ENCODE peak calls at places on chromosomes 3 and 15, in nine cellular contexts. I is gastrocnemius medialis, G is colonic mucosa, J is GM23338, Q is SK-N-SH, V is mammary epithelial cell, R is uterus, O is tibial nerve, W is A549. L is an unnamed sample. For H3K4me1, the result is how much of the 10 kb centered on the place peaks cover.

GRCh38 chr3:69738291-69738690 is 973 bp upstream of the MITF start:
- DNase-seq in I (peak), G (no peak), J (no peak), Q (no peak), V (peak), R (no peak), O (no peak), W (no peak), L (no peak)

GRCh38 chr3:105066106-105066839 is 300.4 kb upstream of the ALCAM start:
- DNase-seq in I (no peak), G (no peak), J (no peak), Q (no peak), V (peak), R (no peak), O (no peak), W (no peak), L (no peak)

GRCh38 chr3:9316881-9317341 is 45.9 kb upstream of the THUMPD3 start:
- DNase-seq in I (no peak), G (peak), J (peak), Q (no peak), V (peak), R (peak), O (no peak), W (no peak), L (peak)

GRCh38 chr3:33061782-33062181 is 35.2 kb downstream of the GLB1 start:
- DNase-seq in I (no peak), G (no peak), J (no peak), Q (no peak), V (no peak), R (no peak), O (no peak), W (no peak), L (no peak)

GRCh38 chr3:126370606-126371005 is 13.4 kb upstream of the KLF15 start:
- DNase-seq in I (no peak), G (no peak), J (no peak), Q (no peak), V (no peak), R (no peak), O (no peak), W (no peak), L (no peak)

GRCh38 chr3:4067893-4068292 is 235.3 kb upstream of the SETMAR start:
- DNase-seq in I (no peak), G (no peak), J (no peak), Q (no peak), V (no peak), R (no peak), O (no peak), W (no peak), L (no peak)

GRCh38 chr3:13093687-13094086 is 20.5 kb upstream of the IQSEC1 start:
- DNase-seq in I (no peak), G (no peak), J (peak), Q (no peak), V (no peak), R (no peak), O (no peak), W (no peak), L (peak)

GRCh38 chr3:35675206-35675605 is 35.9 kb downstream of the ARPP21 start:
- DNase-seq in I (no peak), G (no peak), J (no peak), Q (no peak), V (no peak), R (no peak), O (no peak), W (no peak), L (no peak)

GRCh38 chr15:65949482-65949881 is 80.2 kb downstream of the RAB11A start:
- DNase-seq in I (no peak), G (no peak), J (no peak), Q (peak), V (no peak), R (no peak), O (no peak), W (no peak), L (no peak)

GRCh38 chr3:106006571-106006970 is 137.8 kb upstream of the CBLB start:
- DNase-seq in I (no peak), G (no peak), J (no peak), Q (no peak), V (no peak), R (no peak), O (no peak), W (no peak), L (no peak)

GRCh38 chr3:52322466-52322865 is 6.3 kb downstream of the DNAH1 start:
- DNase-seq in I (no peak), G (no peak), J (no peak), Q (no peak), V (no peak), R (no peak), O (no peak), W (no peak), L (no peak)

GRCh38 chr3:47228088-47228487 is 54.5 kb downstream of the KIF9 start:
- DNase-seq in I (no peak), G (no peak), J (no peak), Q (no peak), V (no peak), R (no peak), O (no peak), W (no peak), L (no peak)

GRCh38 chr15:52408823-52409222 is 113.2 kb upstream of the MYO5C start:
- DNase-seq in I (no peak), G (no peak), J (no peak), Q (no peak), V (peak), R (no peak), O (no peak), W (peak), L (peak)

GRCh38 chr3:17158941-17159682 is 274.4 kb downstream of the PLCL2 start:
- DNase-seq in I (no peak), G (no peak), J (no peak), Q (no peak), V (peak), R (no peak), O (no peak), W (no peak), L (no peak)

GRCh38 chr15:40087991-40088928 is 20.4 kb downstream of the BMF start:
- DNase-seq in I (no peak), G (no peak), J (no peak), Q (peak), V (no peak), R (peak), O (peak), W (no peak), L (no peak)

GRCh38 chr15:39685999-39686613 is 96.5 kb downstream of the FSIP1 start:
- DNase-seq in I (peak), G (peak), J (peak), Q (peak), V (peak), R (no peak), O (no peak), W (peak), L (peak)

GRCh38 chr3:97942801-97943546 is 29.3 kb downstream of the RIOX2 start:
- DNase-seq in I (no peak), G (no peak), J (no peak), Q (no peak), V (peak), R (no peak), O (no peak), W (no peak), L (no peak)

GRCh38 chr15:62691008-62691407 is 351.5 kb upstream of the TPM1 start:
- DNase-seq in I (no peak), G (no peak), J (no peak), Q (no peak), V (no peak), R (no peak), O (no peak), W (no peak), L (no peak)

GRCh38 chr3:30671527-30672286 is 65.3 kb downstream of the TGFBR2 start:
- DNase-seq in I (no peak), G (no peak), J (no peak), Q (no peak), V (no peak), R (no peak), O (no peak), W (no peak), L (no peak)
- H3K27ac ChIP-seq in I (no peak), G (no peak), J (no peak), Q (no peak), V (no peak), R (no peak), O (peak), W (peak), L (no peak)

GRCh38 chr3:30285188-30286006 is 321.0 kb upstream of the TGFBR2 start:
- DNase-seq in I (no peak), G (no peak), J (no peak), Q (peak), V (no peak), R (no peak), O (no peak), W (no peak), L (no peak)
- H3K4me1 ChIP-seq in I (under half), G (under half), J (under half), Q (under half), V (half or more), R (under half), O (under half), W (half or more), L (under half)

GRCh38 chr15:70474682-70475438 is 288.5 kb downstream of the UACA start:
- DNase-seq in I (peak), G (no peak), J (no peak), Q (no peak), V (peak), R (peak), O (peak), W (peak), L (no peak)
- H3K27ac ChIP-seq in I (peak), G (peak), J (no peak), Q (peak), V (peak), R (peak), O (peak), W (peak), L (no peak)

DNA sequence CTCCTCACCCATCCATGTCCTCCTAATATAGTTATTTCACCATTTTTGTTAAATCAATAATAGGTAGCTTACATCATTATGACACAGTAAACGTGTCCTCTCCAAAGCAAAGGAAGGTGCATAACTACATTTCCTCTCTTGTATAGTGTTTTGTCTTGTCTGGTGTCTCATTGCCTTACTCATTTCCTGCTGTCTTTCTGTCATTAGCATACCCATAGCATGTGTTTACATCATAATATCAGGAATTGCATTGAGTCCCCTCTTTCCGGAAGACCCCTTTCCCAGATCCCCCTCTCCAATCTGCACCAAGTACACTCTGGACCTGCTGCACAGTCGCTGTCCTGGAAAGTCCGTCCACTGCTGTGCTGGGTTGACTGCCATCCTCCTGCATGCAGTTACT is 47.9 kb downstream of the SOX14 start:
- DNase-seq in I (no peak), G (no peak), J (no peak), Q (no peak), V (no peak), R (no peak), O (no peak), W (no peak), L (no peak)
- H3K4me1 ChIP-seq in I (under half), G (under half), J (under half), Q (under half), V (under half), R (under half), O (under half), W (under half), L (under half)

GRCh38 chr3:23481660-23482278 is 278.6 kb downstream of the UBE2E2 start:
- DNase-seq in I (no peak), G (no peak), J (no peak), Q (peak), V (no peak), R (no peak), O (no peak), W (no peak), L (peak)
- H3K27ac ChIP-seq in I (no peak), G (no peak), J (no peak), Q (no peak), V (no peak), R (no peak), O (no peak), W (no peak), L (peak)

GRCh38 chr3:50602675-50603191 is 8.8 kb downstream of the CISH start:
- DNase-seq in I (no peak), G (peak), J (no peak), Q (no peak), V (peak), R (no peak), O (no peak), W (no peak), L (no peak)
- H3K4me1 ChIP-seq in I (half or more), G (under half), J (under half), Q (under half), V (under half), R (under half), O (under half), W (under half), L (under half)

GRCh38 chr3:43105597-43106292 is at the start of gene POMGNT2:
- DNase-seq in I (peak), G (peak), J (peak), Q (peak), V (peak), R (peak), O (peak), W (peak), L (peak)
- H3K27ac ChIP-seq in I (peak), G (no peak), J (no peak), Q (no peak), V (no peak), R (peak), O (peak), W (peak), L (no peak)